ENCODE peak calls at places on chromosomes 5 and 9, in five cellular contexts. W is sigmoid colon, T is SK-N-SH, P is lower leg skin, D is AG04450. H is an unnamed sample.

GRCh38 chr9:69433426-69433825 is 108.4 kb downstream of the ENTREP1 start:
- DNase-seq in W (no peak), T (no peak), P (no peak), D (no peak), H (peak; percentile 9)

GRCh38 chr9:99828417-99829176 is 6.9 kb downstream of the NR4A3 start:
- DNase-seq in W (no peak), T (no peak), P (no peak), D (no peak), H (no peak)

GRCh38 chr5:100668511-100668910 is 133.3 kb downstream of the FAM174A start:
- DNase-seq in W (no peak), T (no peak), P (no peak), D (no peak), H (no peak)

GRCh38 chr9:109627042-109627441 is 128.9 kb upstream of the PTPN3 start:
- DNase-seq in W (no peak), T (no peak), P (no peak), D (no peak), H (no peak)

GRCh38 chr5:108727154-108727638 is 20.5 kb upstream of the FER start:
- DNase-seq in W (peak; percentile 69), T (no peak), P (peak; percentile 57), D (no peak), H (peak; percentile 12)

GRCh38 chr5:86878250-86878649 is 260.5 kb downstream of the COX7C start:
- DNase-seq in W (no peak), T (no peak), P (no peak), D (no peak), H (no peak)

GRCh38 chr9:72485821-72486605 is 35.4 kb upstream of the TMC1 start:
- DNase-seq in W (no peak), T (no peak), P (no peak), D (no peak), H (no peak)

GRCh38 chr5:126422994-126423788 is at the start of gene GRAMD2B:
- DNase-seq in W (peak; percentile 94), T (peak; percentile 63), P (peak; percentile 85), D (peak; percentile 47), H (peak; percentile 69)

GRCh38 chr9:114487607-114488300 is 17.5 kb downstream of the WHRN start:
- DNase-seq in W (peak; percentile 80), T (peak; percentile 75), P (peak; percentile 45), D (peak; percentile 21), H (peak; percentile 63)

GRCh38 chr5:154472871-154473580 is 5.0 kb downstream of the HAND1 start:
- DNase-seq in W (no peak), T (no peak), P (no peak), D (no peak), H (no peak)

GRCh38 chr5:155926011-155926410 is 401.0 kb upstream of the SGCD start:
- DNase-seq in W (no peak), T (no peak), P (no peak), D (peak; percentile 0), H (no peak)

DNA sequence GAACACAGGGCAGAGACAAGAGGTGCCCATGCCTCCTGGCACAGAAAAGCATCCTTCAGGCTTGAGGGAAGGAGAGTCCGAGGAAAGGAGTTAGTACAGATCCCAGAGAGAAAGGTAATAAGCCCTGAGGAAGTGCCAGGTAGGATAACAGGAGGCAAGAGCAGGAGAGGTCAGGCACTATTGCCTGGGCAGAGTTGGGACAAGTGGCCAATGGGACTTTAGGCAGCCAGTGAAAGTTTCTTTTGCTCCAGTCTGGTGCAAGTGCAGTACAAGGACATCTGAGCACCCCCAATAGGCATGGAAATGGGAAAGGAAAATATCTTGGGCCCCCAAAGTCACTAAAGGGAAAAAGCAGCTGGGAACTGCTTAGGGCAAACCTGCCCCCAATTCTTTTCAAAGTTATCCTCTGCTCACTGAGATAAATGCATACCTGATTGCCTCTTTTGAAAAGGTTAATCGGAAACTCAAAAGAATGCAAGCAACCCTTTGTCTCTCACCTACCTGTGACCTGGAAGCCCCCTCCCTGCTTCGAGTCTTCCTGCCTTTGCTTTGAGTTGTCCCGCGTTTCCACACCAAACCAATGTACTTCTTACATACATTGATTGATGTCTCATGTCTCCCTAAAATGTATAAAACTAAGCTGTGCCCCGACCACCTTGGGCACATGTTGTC is 46.5 kb downstream of the ELOVL7 start:
- DNase-seq in W (no peak), T (no peak), P (no peak), D (no peak), H (no peak)
- H3K4me3 ChIP-seq in W (no peak overlapping the region), T (no peak overlapping the region), P (no peak overlapping the region), D (no peak overlapping the region), H (no peak overlapping the region)

GRCh38 chr9:130433168-130433946 is 11.4 kb upstream of the ASS1 start:
- DNase-seq in W (no peak), T (peak; percentile 92), P (no peak), D (no peak), H (no peak)
- TF ChIP-seq CTCF in W (no peak), T (peak; percentile 40), P (no peak), D (peak; percentile 48), H (peak; percentile 39)

GRCh38 chr5:151449288-151449687 is 1.9 kb downstream of the SLC36A1 start:
- DNase-seq in W (no peak), T (peak; percentile 48), P (no peak), D (no peak), H (no peak)
- H3K4me3 ChIP-seq in W (no peak overlapping the region), T (peak overlapping the region; percentile 17), P (no peak overlapping the region), D (peak overlapping the region; percentile 73), H (no peak overlapping the region)

GRCh38 chr5:95403996-95404395 is 12.8 kb downstream of the FAM81B start:
- DNase-seq in W (no peak), T (no peak), P (no peak), D (no peak), H (no peak)
- TF ChIP-seq CTCF in W (no peak), T (no peak), P (no peak), D (no peak), H (no peak)